ENCODE peak calls at places on chromosomes 5 and 9, in nine cellular contexts. L, C, V, X, H, F, K, I and Q are unnamed samples.

GRCh38 chr5:172055421-172055820 is 49.0 kb upstream of the FBXW11 start:
- DNase-seq in L (no peak), C (no peak), V (no peak), X (no peak), H (no peak), F (no peak), K (no peak), I (peak), Q (no peak)

GRCh38 chr5:2471152-2471879 is 280.2 kb downstream of the IRX2 start:
- DNase-seq in L (no peak), C (no peak), V (no peak), X (no peak), H (no peak), F (no peak), K (no peak), I (no peak), Q (no peak)

GRCh38 chr9:76215066-76215465 is 179.2 kb downstream of the RFK start:
- DNase-seq in L (peak), C (no peak), V (no peak), X (peak), H (no peak), F (no peak), K (no peak), I (no peak), Q (no peak)

GRCh38 chr9:130765135-130766030 is 69.7 kb upstream of the ABL1 start:
- DNase-seq in L (peak), C (no peak), V (no peak), X (no peak), H (no peak), F (no peak), K (no peak), I (no peak), Q (no peak)

GRCh38 chr9:24602687-24603352 is 57.1 kb upstream of the IZUMO3 start:
- DNase-seq in L (no peak), C (no peak), V (no peak), X (no peak), H (no peak), F (no peak), K (no peak), I (no peak), Q (no peak)

GRCh38 chr9:101449071-101449721 is 13.6 kb upstream of the ALDOB start:
- DNase-seq in L (peak), C (peak), V (peak), X (peak), H (peak), F (peak), K (peak), I (peak), Q (peak)

GRCh38 chr9:34179528-34180138 is 790 bp downstream of the UBAP1 start:
- DNase-seq in L (peak), C (peak), V (no peak), X (no peak), H (no peak), F (peak), K (peak), I (no peak), Q (no peak)

GRCh38 chr9:132896906-132897305 is 18.2 kb downstream of the SPACA9 start:
- DNase-seq in L (peak), C (no peak), V (no peak), X (peak), H (peak), F (no peak), K (no peak), I (no peak), Q (no peak)

GRCh38 chr9:87671478-87671877 is 54.4 kb upstream of the CTSL start:
- DNase-seq in L (no peak), C (no peak), V (no peak), X (no peak), H (no peak), F (no peak), K (no peak), I (no peak), Q (no peak)

GRCh38 chr5:54624671-54625583 is 107.4 kb downstream of the SNX18 start:
- DNase-seq in L (peak), C (no peak), V (no peak), X (no peak), H (no peak), F (no peak), K (no peak), I (no peak), Q (no peak)

GRCh38 chr9:127505396-127506116 is 54.2 kb downstream of the LRSAM1 start:
- DNase-seq in L (no peak), C (peak), V (no peak), X (peak), H (no peak), F (no peak), K (no peak), I (peak), Q (no peak)

GRCh38 chr9:89038354-89039091 is 47.3 kb downstream of the S1PR3 start:
- DNase-seq in L (peak), C (no peak), V (no peak), X (peak), H (peak), F (no peak), K (no peak), I (no peak), Q (no peak)

GRCh38 chr9:96027271-96028131 is 152.0 kb downstream of the ERCC6L2 start:
- DNase-seq in L (no peak), C (no peak), V (no peak), X (no peak), H (no peak), F (no peak), K (no peak), I (peak), Q (no peak)

GRCh38 chr5:151459680-151460079 is 12.3 kb downstream of the SLC36A1 start:
- DNase-seq in L (peak), C (no peak), V (no peak), X (no peak), H (no peak), F (no peak), K (no peak), I (no peak), Q (no peak)

GRCh38 chr5:151461312-151461711 is 13.9 kb downstream of the SLC36A1 start:
- DNase-seq in L (no peak), C (no peak), V (no peak), X (no peak), H (no peak), F (no peak), K (no peak), I (no peak), Q (no peak)

GRCh38 chr5:151464101-151464500 is 16.7 kb downstream of the SLC36A1 start:
- DNase-seq in L (no peak), C (no peak), V (no peak), X (no peak), H (no peak), F (no peak), K (no peak), I (no peak), Q (no peak)

GRCh38 chr5:151465476-151465875 is 18.1 kb downstream of the SLC36A1 start:
- DNase-seq in L (no peak), C (no peak), V (no peak), X (no peak), H (no peak), F (no peak), K (no peak), I (no peak), Q (no peak)

DNA sequence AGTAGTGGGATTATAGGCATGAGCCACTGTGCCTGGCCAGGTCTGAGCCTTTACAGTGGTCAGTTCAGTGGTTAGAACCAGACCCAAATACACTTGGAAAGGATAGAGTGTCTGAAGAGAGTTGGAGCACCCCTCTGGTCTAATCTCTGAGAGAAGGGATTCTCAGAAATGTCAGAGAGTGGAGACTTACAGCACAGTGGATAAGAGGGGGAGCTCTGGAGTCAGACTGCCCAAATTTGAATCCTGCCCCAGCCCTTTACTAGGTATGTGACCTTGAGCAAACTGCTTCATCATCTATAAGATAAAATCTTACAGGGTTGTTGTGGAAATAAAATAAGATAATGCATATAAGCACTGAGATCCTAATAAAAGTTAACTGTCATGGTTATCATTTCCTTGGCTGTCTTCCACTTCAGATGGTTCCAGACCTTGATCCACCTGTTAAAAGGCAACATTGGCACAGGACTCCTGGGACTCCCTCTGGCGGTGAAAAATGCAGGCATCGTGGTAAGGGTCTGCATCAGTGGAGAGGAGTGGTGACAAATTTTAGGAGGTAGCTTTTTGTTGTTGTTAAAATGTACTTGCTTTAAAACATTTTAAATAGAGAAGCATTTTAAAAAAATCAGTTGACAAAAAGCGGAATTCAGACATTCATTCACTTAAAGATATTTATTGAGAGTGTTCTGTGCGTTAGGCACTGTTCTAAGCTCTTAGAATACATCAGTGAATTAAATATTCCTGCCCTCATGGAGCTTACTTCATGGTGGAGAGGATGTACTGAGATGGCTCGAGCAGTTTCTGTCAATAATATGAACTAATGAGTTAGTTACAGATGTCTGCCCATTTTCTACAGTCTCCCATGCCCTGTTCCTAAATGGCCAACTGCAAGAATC is 16.0 kb downstream of the SLC36A1 start:
- DNase-seq in L (no peak), C (no peak), V (no peak), X (no peak), H (no peak), F (peak), K (no peak), I (no peak), Q (no peak)
- TF ChIP-seq CTCF in L (no peak), C (peak), V (peak), X (no peak), H (no peak), F (peak), K (no peak), I (no peak), Q (no peak)

DNA sequence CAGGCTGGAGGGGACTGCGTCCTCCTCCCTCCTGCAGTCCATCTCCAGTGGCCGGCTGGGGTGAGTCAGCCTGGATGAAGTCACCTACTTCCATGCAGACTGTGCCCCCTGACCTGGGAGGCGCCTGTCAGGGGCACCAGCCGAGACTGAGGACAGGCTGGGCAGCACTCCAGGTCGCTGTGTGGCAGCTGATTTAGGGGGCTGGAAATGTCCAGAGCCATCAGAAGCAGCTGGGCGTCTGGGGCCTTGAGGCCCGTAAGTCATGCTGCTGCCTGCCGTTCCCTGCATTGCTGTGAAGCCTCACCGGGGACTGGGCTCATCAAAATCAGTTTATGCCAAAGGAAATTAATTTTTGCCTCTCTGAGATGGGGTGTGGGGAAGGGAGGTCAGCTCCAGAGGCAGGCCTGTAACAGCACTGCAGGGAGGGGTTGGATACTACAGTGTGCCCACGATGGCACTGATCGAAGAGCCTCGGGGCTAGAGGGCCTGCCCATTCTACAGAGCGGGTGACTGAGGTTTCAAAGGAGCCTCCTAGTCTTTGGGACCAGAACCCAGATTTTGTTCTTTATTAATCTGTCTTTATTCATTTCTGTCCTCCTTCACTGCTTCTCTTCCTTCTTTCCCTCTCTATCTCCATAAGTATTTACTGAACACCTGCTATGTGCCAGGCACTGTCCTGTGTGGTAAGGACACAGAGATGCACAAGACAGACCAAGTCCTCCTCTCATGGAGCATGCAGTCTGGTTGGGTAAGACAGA is 70.4 kb upstream of the PSD2 start:
- DNase-seq in L (peak), C (peak), V (peak), X (peak), H (no peak), F (no peak), K (peak), I (no peak), Q (no peak)
- TF ChIP-seq POLR2A in L (no peak), C (no peak), V (no peak), X (no peak), H (no peak), F (no peak), K (no peak), I (no peak), Q (no peak)

GRCh38 chr9:129273941-129274709 is 96.1 kb upstream of the IER5L start:
- DNase-seq in L (no peak), C (no peak), V (no peak), X (no peak), H (no peak), F (no peak), K (no peak), I (no peak), Q (peak)

GRCh38 chr9:129273136-129273895 is 95.3 kb upstream of the IER5L start:
- DNase-seq in L (no peak), C (no peak), V (no peak), X (no peak), H (no peak), F (no peak), K (no peak), I (no peak), Q (peak)

GRCh38 chr9:129272348-129273025 is 94.4 kb upstream of the IER5L start:
- DNase-seq in L (no peak), C (no peak), V (no peak), X (no peak), H (no peak), F (no peak), K (no peak), I (no peak), Q (no peak)

GRCh38 chr9:129270205-129270604 is 92.1 kb upstream of the IER5L start:
- DNase-seq in L (no peak), C (no peak), V (no peak), X (no peak), H (no peak), F (peak), K (peak), I (no peak), Q (no peak)

DNA sequence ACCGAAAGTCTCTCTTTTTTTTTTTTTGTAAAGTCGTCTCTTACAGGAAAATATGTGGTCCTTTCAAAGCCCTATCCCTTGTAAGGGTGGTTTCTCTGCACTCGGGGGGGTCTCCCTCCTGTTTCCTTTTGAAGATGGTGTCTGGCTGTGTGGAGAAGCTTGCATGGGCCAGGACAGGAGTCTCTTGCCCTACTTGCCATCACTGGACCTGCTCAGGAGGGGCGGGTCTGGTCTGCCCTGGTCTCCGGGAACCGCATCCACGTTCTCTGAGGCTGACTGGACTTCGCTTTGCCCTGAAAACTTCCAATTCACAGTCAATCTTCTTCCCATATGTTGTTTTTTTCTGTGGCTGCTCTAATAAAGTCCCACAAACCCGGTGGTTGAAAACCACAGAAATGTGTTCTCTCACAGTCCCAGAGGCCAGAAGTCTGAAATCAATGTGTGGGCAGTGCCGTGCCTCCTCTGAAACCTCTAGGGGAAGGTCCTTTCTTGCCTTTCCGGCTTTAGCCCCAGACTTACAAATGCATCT is 92.9 kb upstream of the IER5L start:
- DNase-seq in L (peak), C (no peak), V (no peak), X (no peak), H (no peak), F (peak), K (no peak), I (no peak), Q (no peak)
- H3K4me3 ChIP-seq in L (no peak), C (no peak), V (no peak), X (no peak), H (no peak), F (no peak), K (no peak), I (no peak), Q (no peak)

GRCh38 chr5:34688015-34688800 is 32.1 kb downstream of the RAI14 start:
- DNase-seq in L (no peak), C (no peak), V (no peak), X (no peak), H (no peak), F (no peak), K (no peak), I (no peak), Q (no peak)
- TF ChIP-seq CTCF in L (no peak), C (no peak), V (no peak), X (no peak), H (no peak), F (no peak), K (no peak), I (no peak), Q (no peak)

DNA sequence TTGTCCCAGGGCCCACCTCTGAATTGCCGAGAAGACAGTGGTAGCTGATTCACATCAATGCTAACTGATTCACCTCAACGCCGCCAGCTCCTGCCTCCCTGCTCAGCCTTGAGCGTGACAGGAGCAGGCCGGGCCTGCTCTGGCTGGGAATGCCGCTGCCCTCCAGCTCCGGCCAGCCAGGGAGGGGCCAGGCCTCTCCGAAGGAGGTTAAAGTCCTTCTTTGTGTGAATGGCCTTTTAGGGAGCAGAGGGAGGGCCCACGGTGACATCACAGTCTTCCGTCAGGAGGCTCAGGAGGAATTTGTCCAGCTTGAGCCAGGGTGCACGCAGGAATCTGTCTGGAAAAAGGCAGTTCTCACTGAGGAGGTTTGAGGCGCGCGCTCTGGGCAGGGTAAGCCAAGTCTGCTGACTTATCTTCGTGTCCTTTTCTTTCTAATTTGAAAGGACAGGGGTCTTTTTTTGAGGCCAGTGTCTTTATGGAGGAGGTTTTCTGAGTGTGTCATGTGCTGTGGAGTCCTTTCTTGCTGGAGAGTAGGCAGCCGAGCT is 82.7 kb downstream of the C9orf152 start:
- DNase-seq in L (peak), C (peak), V (peak), X (peak), H (peak), F (peak), K (peak), I (peak), Q (peak)
- TF ChIP-seq POLR2A in L (peak), C (peak), V (peak), X (no peak), H (peak), F (peak), K (no peak), I (peak), Q (no peak)